ENCODE peak calls at places on chromosomes 12 and 14, in four cellular contexts. J is K562, Q is SK-N-SH, D is HepG2. M is an unnamed sample.
A peak's percentile ranks its signal among the peaks of the same experiment; 100 is the strongest.

GRCh38 chr14:89422181-89422951 is 5.3 kb upstream of the FOXN3 start:
- DNase-seq in D (no peak), Q (no peak), J (no peak), M (no peak)

GRCh38 chr14:89388853-89389252 is 28.2 kb downstream of the FOXN3 start:
- DNase-seq in J (no peak), D (no peak), Q (no peak), M (no peak)

GRCh38 chr14:100784523-100785337 is 41.2 kb upstream of the MEG3 start:
- DNase-seq in J (no peak), Q (no peak), D (no peak), M (no peak)

GRCh38 chr12:1972260-1972659 is 32.0 kb downstream of the DCP1B start:
- DNase-seq in D (no peak), Q (no peak), J (no peak), M (no peak)

GRCh38 chr14:80095623-80096022 is 115.7 kb downstream of the DIO2 start:
- DNase-seq in J (no peak), Q (no peak), D (no peak), M (no peak)

GRCh38 chr14:89417469-89418225 is 614 bp upstream of the FOXN3 start:
- DNase-seq in D (peak; percentile 74), Q (peak; percentile 61), J (no peak), M (peak; percentile 54)

GRCh38 chr14:90566481-90566880 is 169.7 kb downstream of the CALM1 start:
- DNase-seq in D (no peak), Q (no peak), J (no peak), M (no peak)

GRCh38 chr14:102902086-102902485 is 20.4 kb upstream of the AMN start:
- DNase-seq in D (no peak), J (no peak), Q (peak; percentile 18), M (no peak)

GRCh38 chr12:101859664-101860607 is 17.4 kb upstream of the DRAM1 start:
- DNase-seq in Q (no peak), D (no peak), J (no peak), M (no peak)

GRCh38 chr12:101612162-101612916 is 17.6 kb downstream of the MYBPC1 start:
- DNase-seq in D (no peak), Q (no peak), J (no peak), M (no peak)

GRCh38 chr12:95102916-95103671 is 29.7 kb upstream of the NR2C1 start:
- DNase-seq in J (no peak), D (peak; percentile 18), Q (no peak), M (peak; percentile 92)

GRCh38 chr12:19390208-19390607 is 49.1 kb upstream of the AEBP2 start:
- DNase-seq in Q (no peak), J (no peak), D (no peak), M (no peak)

GRCh38 chr12:100391856-100392255 is 35.0 kb downstream of the SLC17A8 start:
- DNase-seq in Q (no peak), J (no peak), D (peak; percentile 18), M (no peak)

GRCh38 chr12:57658890-57659289 is 25.9 kb upstream of the B4GALNT1 start:
- DNase-seq in Q (no peak), D (no peak), J (no peak), M (no peak)

GRCh38 chr12:57657744-57658143 is 24.7 kb upstream of the B4GALNT1 start:
- DNase-seq in D (no peak), Q (no peak), J (no peak), M (no peak)

GRCh38 chr12:57655541-57656240 is 22.7 kb upstream of the B4GALNT1 start:
- DNase-seq in D (no peak), J (no peak), Q (no peak), M (no peak)

DNA sequence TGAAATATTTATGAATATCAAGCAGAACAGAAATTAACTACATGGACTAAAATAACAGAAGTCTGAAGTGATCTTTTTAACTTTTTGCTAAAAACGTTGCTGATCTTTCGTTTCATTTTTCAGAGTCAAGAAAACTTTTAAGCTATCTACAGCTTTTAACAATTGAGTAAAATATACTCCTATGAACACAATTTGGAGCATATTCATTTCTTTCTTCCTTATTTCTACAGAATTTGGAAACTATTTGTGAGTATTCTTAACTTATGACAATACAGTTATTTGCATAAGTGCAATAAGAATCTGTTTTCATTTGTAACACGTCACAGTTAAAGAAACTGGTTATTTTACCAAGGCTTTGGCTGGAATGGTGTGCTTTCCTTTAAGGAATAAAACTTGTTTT is 21.0 kb upstream of the B4GALNT1 start:
- DNase-seq in J (no peak), D (no peak), Q (no peak), M (no peak)
- TF ChIP-seq REST in J (no peak), D (no peak), Q (no peak), M (no peak)

GRCh38 chr12:20404576-20405346 is 36.4 kb downstream of the PDE3A start:
- DNase-seq in Q (peak; percentile 6), D (no peak), J (no peak), M (no peak)

GRCh38 chr12:20398720-20399119 is 30.4 kb downstream of the PDE3A start:
- DNase-seq in D (no peak), J (no peak), Q (no peak), M (no peak)

GRCh38 chr12:20400003-20400402 is 31.7 kb downstream of the PDE3A start:
- DNase-seq in J (no peak), D (no peak), Q (no peak), M (no peak)

GRCh38 chr12:20403230-20403629 is 34.9 kb downstream of the PDE3A start:
- DNase-seq in J (no peak), Q (no peak), D (no peak), M (no peak)
- H2AFZ ChIP-seq in J (no peak overlapping the region), Q (no peak overlapping the region), D (no peak overlapping the region), M (no peak overlapping the region)

DNA sequence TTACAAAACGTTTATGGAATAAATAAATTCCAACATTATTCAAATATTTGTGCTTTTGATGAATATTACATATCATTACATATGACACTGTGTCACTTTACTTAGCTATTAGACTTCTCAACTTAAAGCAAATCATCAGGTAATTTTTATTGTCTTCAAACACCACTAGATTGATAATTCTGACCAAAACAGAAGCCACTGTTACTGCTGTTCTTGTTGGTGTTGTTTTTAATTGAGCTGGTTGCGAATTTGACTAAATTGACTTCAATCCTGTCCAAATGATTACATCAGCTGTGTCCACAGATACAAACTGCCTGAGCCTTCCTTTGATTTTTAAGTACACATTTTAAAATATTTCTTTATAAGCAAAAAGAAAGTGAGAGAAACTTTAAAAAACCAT is 29.2 kb downstream of the PRKD1 start:
- DNase-seq in Q (no peak), D (no peak), J (no peak), M (no peak)
- TF ChIP-seq ELF1 in Q (no peak), D (no peak), J (no peak), M (no peak)

GRCh38 chr12:11697670-11698387 is 48.4 kb downstream of the ETV6 start:
- DNase-seq in J (no peak), D (no peak), Q (no peak), M (no peak)

GRCh38 chr12:11696084-11696483 is 46.6 kb downstream of the ETV6 start:
- DNase-seq in J (no peak), Q (no peak), D (no peak), M (no peak)

GRCh38 chr12:11695321-11695720 is 45.8 kb downstream of the ETV6 start:
- DNase-seq in D (no peak), J (no peak), Q (no peak), M (no peak)

GRCh38 chr12:11701398-11701797 is 51.9 kb downstream of the ETV6 start:
- DNase-seq in Q (no peak), J (no peak), D (no peak), M (no peak)

DNA sequence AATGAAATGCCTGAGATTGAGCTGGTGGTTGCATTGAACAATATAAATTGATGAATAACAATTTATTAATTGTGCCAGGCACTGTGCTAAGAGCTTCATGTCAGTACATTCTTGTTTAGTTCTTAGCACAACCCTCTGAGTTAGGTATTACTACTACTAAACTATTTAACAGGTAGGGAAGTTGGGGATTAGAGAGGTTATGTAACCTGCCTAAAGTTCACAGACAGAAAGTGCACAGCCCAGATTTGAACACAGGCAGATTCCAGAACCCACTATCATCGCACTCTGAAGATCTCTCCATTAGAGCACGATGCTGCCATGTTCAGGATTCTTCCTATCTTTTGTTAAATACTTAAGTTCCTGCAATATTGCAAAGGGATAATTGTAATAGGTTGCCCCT is 49.3 kb downstream of the ETV6 start:
- DNase-seq in Q (no peak), D (no peak), J (no peak), M (no peak)
- TF ChIP-seq REST in Q (no peak), D (no peak), J (no peak), M (no peak)

GRCh38 chr12:44827832-44828438 is 48.2 kb downstream of the NELL2 start:
- DNase-seq in Q (no peak), D (no peak), J (no peak), M (no peak)
- H2AFZ ChIP-seq in Q (no peak overlapping the region), D (no peak overlapping the region), J (no peak overlapping the region), M (no peak overlapping the region)

GRCh38 chr12:51865470-51865745 is 16.9 kb upstream of the FIGNL2 start:
- DNase-seq in J (no peak), Q (no peak), D (no peak), M (no peak)

GRCh38 chr12:51863363-51863920 is 14.9 kb upstream of the FIGNL2 start:
- DNase-seq in J (no peak), Q (no peak), D (no peak), M (no peak)

GRCh38 chr12:51864701-51865469 is 16.4 kb upstream of the FIGNL2 start:
- DNase-seq in Q (peak; percentile 52), J (no peak), D (no peak), M (no peak)

GRCh38 chr12:51862947-51863346 is 14.4 kb upstream of the FIGNL2 start:
- DNase-seq in Q (no peak), J (no peak), D (no peak), M (no peak)

GRCh38 chr12:51863921-51864700 is 15.6 kb upstream of the FIGNL2 start:
- DNase-seq in J (peak; percentile 39), Q (peak; percentile 77), D (peak; percentile 35), M (no peak)
- TF ChIP-seq ELF1 in J (no peak), Q (no peak), D (no peak), M (no peak)

GRCh38 chr12:40308851-40309420 is 84.1 kb downstream of the LRRK2 start:
- DNase-seq in Q (no peak), J (no peak), D (no peak), M (no peak)

GRCh38 chr12:40312196-40312595 is 87.4 kb downstream of the LRRK2 start:
- DNase-seq in Q (no peak), J (no peak), D (no peak), M (no peak)

GRCh38 chr12:40312982-40313576 is 88.3 kb downstream of the LRRK2 start:
- DNase-seq in D (peak; percentile 2), Q (peak; percentile 14), J (no peak), M (no peak)

GRCh38 chr12:40313928-40314327 is 89.1 kb downstream of the LRRK2 start:
- DNase-seq in Q (no peak), D (no peak), J (no peak), M (no peak)

GRCh38 chr12:40310201-40310600 is 85.4 kb downstream of the LRRK2 start:
- DNase-seq in D (peak; percentile 3), J (no peak), Q (no peak), M (no peak)
- TF ChIP-seq REST in D (no peak), J (no peak), Q (no peak), M (no peak)